ENCODE peak calls at places on chromosomes 6 and 20, in ten cellular contexts. G is pancreas, N is PC-3, S is body of pancreas, Z is T-helper 17 cell, M is heart left ventricle, C is mucosa of descending colon, J is A549, Y is HCT116, R is neural progenitor cell. E is an unnamed sample. For H3K9me3, the result is how much of the 10 kb centered on the place peaks cover.

GRCh38 chr6:138371720-138372119 is 6.0 kb upstream of the SMIM28 start:
- DNase-seq in G (no peak), N (peak), S (no peak), Z (no peak), M (no peak), C (no peak), J (peak), Y (no peak), R (no peak), E (no peak)

GRCh38 chr6:157194643-157195042 is 128.7 kb downstream of the TMEM242 start:
- DNase-seq in G (no peak), N (peak), S (no peak), Z (no peak), M (no peak), C (no peak), J (no peak), Y (no peak), R (no peak), E (no peak)

GRCh38 chr6:154122195-154122925 is 83.3 kb downstream of the OPRM1 start:
- DNase-seq in G (no peak), N (no peak), S (no peak), Z (no peak), M (no peak), C (no peak), J (no peak), Y (no peak), R (no peak), E (no peak)

GRCh38 chr6:127299522-127300240 is 33.0 kb downstream of the RNF146 start:
- DNase-seq in G (no peak), N (peak), S (no peak), Z (no peak), M (no peak), C (no peak), J (no peak), Y (no peak), R (no peak), E (peak)

GRCh38 chr6:133551847-133552331 is 310.7 kb downstream of the EYA4 start:
- DNase-seq in G (no peak), N (peak), S (peak), Z (no peak), M (peak), C (peak), J (peak), Y (no peak), R (no peak), E (peak)

GRCh38 chr20:4507288-4507719 is 214.4 kb upstream of the PRND start:
- DNase-seq in G (no peak), N (peak), S (no peak), Z (no peak), M (no peak), C (no peak), J (peak), Y (no peak), R (no peak), E (peak)

GRCh38 chr20:3687655-3688054 is 5.8 kb upstream of the ADAM33 start:
- DNase-seq in G (no peak), N (peak), S (no peak), Z (no peak), M (no peak), C (no peak), J (peak), Y (peak), R (peak), E (peak)

GRCh38 chr6:89162047-89162371 is 16.2 kb downstream of the PM20D2 start:
- DNase-seq in G (no peak), N (no peak), S (no peak), Z (no peak), M (peak), C (no peak), J (no peak), Y (no peak), R (no peak), E (no peak)

GRCh38 chr6:61909541-61909940 is 376.5 kb downstream of the KHDRBS2 start:
- DNase-seq in G (no peak), N (no peak), S (no peak), Z (no peak), M (no peak), C (no peak), J (no peak), Y (no peak), R (no peak), E (no peak)

GRCh38 chr6:33178755-33179475 is 13.4 kb downstream of the COL11A2 start:
- DNase-seq in G (no peak), N (no peak), S (no peak), Z (no peak), M (no peak), C (no peak), J (no peak), Y (no peak), R (no peak), E (no peak)

GRCh38 chr20:46004813-46005505 is 3.7 kb upstream of the MMP9 start:
- DNase-seq in G (no peak), N (peak), S (peak), Z (no peak), M (peak), C (peak), J (no peak), Y (no peak), R (no peak), E (no peak)

GRCh38 chr20:56628015-56628872 is 862 bp upstream of the TFAP2C start:
- DNase-seq in G (no peak), N (peak), S (peak), Z (no peak), M (no peak), C (no peak), J (peak), Y (no peak), R (peak), E (peak)

GRCh38 chr6:100663219-100663863 is 198.6 kb upstream of the SIM1 start:
- DNase-seq in G (no peak), N (peak), S (no peak), Z (no peak), M (no peak), C (no peak), J (peak), Y (no peak), R (no peak), E (peak)

GRCh38 chr6:14763616-14764015 is 482.3 kb upstream of the JARID2 start:
- DNase-seq in G (no peak), N (peak), S (no peak), Z (no peak), M (no peak), C (no peak), J (no peak), Y (no peak), R (no peak), E (no peak)

GRCh38 chr20:50121858-50122271 is 8.9 kb upstream of the UBE2V1 start:
- DNase-seq in G (no peak), N (peak), S (no peak), Z (no peak), M (no peak), C (no peak), J (peak), Y (no peak), R (no peak), E (no peak)

GRCh38 chr6:151121900-151122299 is 117.9 kb upstream of the AKAP12 start:
- DNase-seq in G (peak), N (no peak), S (peak), Z (no peak), M (peak), C (peak), J (no peak), Y (no peak), R (no peak), E (no peak)

GRCh38 chr6:147774856-147775255 is 266.4 kb downstream of the SAMD5 start:
- DNase-seq in G (no peak), N (peak), S (no peak), Z (no peak), M (no peak), C (no peak), J (no peak), Y (no peak), R (peak), E (no peak)

GRCh38 chr6:123417411-123417810 is 219.3 kb downstream of the TRDN start:
- DNase-seq in G (no peak), N (no peak), S (no peak), Z (no peak), M (no peak), C (no peak), J (no peak), Y (no peak), R (no peak), E (no peak)

GRCh38 chr20:10719740-10720380 is 46.1 kb upstream of the JAG1 start:
- DNase-seq in G (no peak), N (peak), S (no peak), Z (no peak), M (no peak), C (no peak), J (no peak), Y (no peak), R (no peak), E (no peak)

GRCh38 chr6:159180001-159180400 is 10.8 kb downstream of the FNDC1 start:
- DNase-seq in G (no peak), N (no peak), S (no peak), Z (no peak), M (no peak), C (no peak), J (no peak), Y (no peak), R (no peak), E (no peak)

GRCh38 chr6:157667211-157668033 is 155.6 kb upstream of the SNX9 start:
- DNase-seq in G (no peak), N (peak), S (peak), Z (peak), M (peak), C (peak), J (peak), Y (peak), R (peak), E (peak)

GRCh38 chr6:134352786-134353480 is 35.0 kb upstream of the SGK1 start:
- DNase-seq in G (no peak), N (peak), S (no peak), Z (no peak), M (no peak), C (no peak), J (no peak), Y (no peak), R (peak), E (peak)

GRCh38 chr6:47044418-47044817 is 2.3 kb upstream of the ADGRF1 start:
- DNase-seq in G (no peak), N (peak), S (no peak), Z (no peak), M (no peak), C (peak), J (peak), Y (peak), R (no peak), E (peak)

GRCh38 chr20:45592574-45593189 is 13.6 kb upstream of the WFDC8 start:
- DNase-seq in G (no peak), N (peak), S (peak), Z (no peak), M (no peak), C (peak), J (peak), Y (peak), R (peak), E (peak)

GRCh38 chr6:169678342-169678741 is 23.5 kb downstream of the WDR27 start:
- DNase-seq in G (no peak), N (no peak), S (no peak), Z (no peak), M (no peak), C (no peak), J (no peak), Y (no peak), R (no peak), E (no peak)

GRCh38 chr6:169689247-169689646 is 12.6 kb downstream of the WDR27 start:
- DNase-seq in G (no peak), N (peak), S (no peak), Z (no peak), M (no peak), C (no peak), J (no peak), Y (no peak), R (no peak), E (peak)

GRCh38 chr6:169685860-169686259 is 16.0 kb downstream of the WDR27 start:
- DNase-seq in G (no peak), N (no peak), S (no peak), Z (no peak), M (no peak), C (no peak), J (no peak), Y (no peak), R (no peak), E (no peak)

GRCh38 chr6:169684056-169684455 is 17.8 kb downstream of the WDR27 start:
- DNase-seq in G (no peak), N (no peak), S (no peak), Z (no peak), M (no peak), C (no peak), J (no peak), Y (no peak), R (no peak), E (no peak)
- H3K9me3 ChIP-seq in G (under half), N (under half), S (under half), Z (under half), M (under half), C (under half), J (under half), Y (under half), R (under half), E (under half)

GRCh38 chr6:169005141-169005540 is 248.5 kb downstream of the THBS2 start:
- DNase-seq in G (no peak), N (no peak), S (no peak), Z (no peak), M (no peak), C (no peak), J (no peak), Y (no peak), R (no peak), E (no peak)
- H3K9me3 ChIP-seq in G (under half), N (under half), S (under half), Z (under half), M (under half), C (under half), J (under half), Y (under half), R (under half), E (under half)

GRCh38 chr20:42475773-42476172 is 713.9 kb downstream of the PTPRT start:
- DNase-seq in G (no peak), N (no peak), S (no peak), Z (no peak), M (no peak), C (no peak), J (no peak), Y (no peak), R (no peak), E (no peak)

DNA sequence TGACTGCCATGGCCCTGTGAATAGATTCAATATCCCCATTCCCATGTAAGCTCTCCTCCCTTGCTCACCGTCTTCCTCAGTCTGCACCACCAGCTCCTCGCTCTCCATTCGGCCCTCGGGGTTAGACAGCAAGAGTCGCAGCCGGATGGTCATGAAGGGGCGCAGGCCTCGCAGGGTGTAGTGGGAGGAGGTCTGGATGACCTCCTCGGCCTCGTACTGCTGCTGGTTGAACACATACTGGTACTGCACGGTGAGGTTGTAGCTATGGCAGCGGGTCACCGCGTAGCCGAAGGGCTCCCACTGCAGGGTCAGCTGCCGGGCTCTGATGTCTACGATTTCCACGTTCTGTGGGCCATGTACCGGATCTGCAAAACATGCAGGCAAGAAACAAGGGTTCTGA is 717.5 kb downstream of the PTPRT start:
- DNase-seq in G (no peak), N (no peak), S (no peak), Z (no peak), M (no peak), C (no peak), J (no peak), Y (no peak), R (no peak), E (no peak)
- H3K9me3 ChIP-seq in G (under half), N (under half), S (under half), Z (under half), M (under half), C (under half), J (under half), Y (under half), R (under half), E (under half)

DNA sequence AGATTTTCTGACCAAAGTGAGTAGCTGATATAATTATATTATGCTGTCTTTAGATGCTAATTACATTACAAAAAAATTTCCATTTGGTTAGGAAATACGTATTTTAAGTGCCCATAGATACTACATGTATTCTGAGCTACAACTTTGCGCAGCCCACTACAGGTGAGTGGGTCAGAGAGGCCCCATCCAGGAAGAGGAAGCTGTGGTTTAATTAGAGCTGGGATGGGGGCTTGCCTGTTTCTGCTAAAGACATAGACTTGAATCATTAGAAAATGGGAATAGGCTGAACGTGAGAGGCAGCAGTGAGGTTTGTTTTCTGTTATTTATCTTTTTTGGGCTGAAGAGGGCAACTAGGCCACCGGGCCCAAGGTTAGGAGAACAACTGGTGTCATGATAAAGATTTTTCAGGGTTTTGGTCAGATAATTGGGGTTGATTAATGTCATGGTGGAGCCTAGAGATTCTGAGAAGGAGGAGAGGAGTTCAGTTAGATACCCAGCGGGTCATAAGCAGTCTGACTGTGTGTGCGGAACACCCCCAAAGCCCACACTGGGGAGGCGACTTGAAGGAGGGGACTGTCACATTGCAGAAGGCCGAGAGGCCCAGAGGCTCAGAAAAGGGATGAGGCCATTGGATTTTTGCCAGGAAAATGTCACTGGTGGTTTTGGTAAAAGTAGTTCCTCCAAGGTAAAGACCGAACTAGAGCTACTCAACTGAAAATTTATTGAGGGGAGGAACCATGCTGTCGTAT is 14.6 kb upstream of the IRF4 start:
- DNase-seq in G (no peak), N (no peak), S (no peak), Z (no peak), M (peak), C (no peak), J (no peak), Y (no peak), R (no peak), E (no peak)
- H3K9me3 ChIP-seq in G (under half), N (under half), S (under half), Z (under half), M (under half), C (under half), J (under half), Y (under half), R (under half), E (under half)

GRCh38 chr20:55172310-55173002 is 697.1 kb downstream of the DOK5 start:
- DNase-seq in G (no peak), N (no peak), S (no peak), Z (no peak), M (no peak), C (no peak), J (no peak), Y (no peak), R (no peak), E (no peak)

GRCh38 chr20:55174635-55175034 is 699.2 kb downstream of the DOK5 start:
- DNase-seq in G (no peak), N (no peak), S (no peak), Z (no peak), M (no peak), C (no peak), J (no peak), Y (no peak), R (no peak), E (no peak)

GRCh38 chr20:55174172-55174571 is 698.8 kb downstream of the DOK5 start:
- DNase-seq in G (no peak), N (no peak), S (no peak), Z (no peak), M (no peak), C (no peak), J (no peak), Y (no peak), R (no peak), E (no peak)

DNA sequence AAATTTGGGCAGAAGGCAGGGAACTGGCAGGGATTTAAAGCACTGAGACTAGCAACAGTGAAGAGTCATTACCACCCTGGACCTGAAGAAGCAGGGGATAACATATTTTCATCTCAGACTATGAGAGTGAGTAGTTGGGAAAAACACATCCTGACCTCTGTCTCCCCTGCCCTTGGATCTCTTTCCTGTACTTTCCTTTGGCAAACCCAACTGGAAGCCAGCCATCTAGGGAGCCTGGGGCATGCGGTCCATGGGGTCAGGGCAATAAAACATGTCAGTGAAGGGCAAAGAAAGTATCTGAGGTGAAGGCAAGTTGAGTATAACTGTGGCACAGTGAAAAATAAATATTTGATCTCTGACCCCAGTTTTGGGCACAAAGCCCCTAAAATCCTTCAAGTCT is 698.2 kb downstream of the DOK5 start:
- DNase-seq in G (no peak), N (no peak), S (no peak), Z (no peak), M (no peak), C (no peak), J (no peak), Y (no peak), R (no peak), E (no peak)
- H3K9me3 ChIP-seq in G (under half), N (under half), S (under half), Z (under half), M (under half), C (under half), J (under half), Y (under half), R (under half), E (under half)

GRCh38 chr20:29741594-29741893 is 1515.9 kb upstream of the DEFB115 start:
- DNase-seq in G (peak), N (no peak), S (no peak), Z (no peak), M (no peak), C (no peak), J (no peak), Y (no peak), R (no peak), E (no peak)

GRCh38 chr20:29743101-29743931 is 1514.1 kb upstream of the DEFB115 start:
- DNase-seq in G (no peak), N (no peak), S (no peak), Z (no peak), M (no peak), C (no peak), J (no peak), Y (no peak), R (no peak), E (no peak)

GRCh38 chr20:29742699-29743100 is 1514.8 kb upstream of the DEFB115 start:
- DNase-seq in G (peak), N (no peak), S (no peak), Z (no peak), M (no peak), C (no peak), J (no peak), Y (no peak), R (no peak), E (no peak)

GRCh38 chr20:29741894-29742698 is 1515.4 kb upstream of the DEFB115 start:
- DNase-seq in G (peak), N (no peak), S (no peak), Z (peak), M (no peak), C (no peak), J (no peak), Y (no peak), R (no peak), E (no peak)

GRCh38 chr20:29744071-29744470 is 1513.4 kb upstream of the DEFB115 start:
- DNase-seq in G (no peak), N (no peak), S (no peak), Z (no peak), M (no peak), C (no peak), J (no peak), Y (no peak), R (no peak), E (no peak)
- H3K9me3 ChIP-seq in G (under half), N (under half), S (under half), Z (under half), M (under half), C (half or more), J (under half), Y (under half), R (under half), E (under half)

GRCh38 chr20:63351811-63352591 is 9.1 kb downstream of the CHRNA4 start:
- DNase-seq in G (peak), N (no peak), S (no peak), Z (no peak), M (no peak), C (no peak), J (no peak), Y (no peak), R (peak), E (no peak)
- H3K9me3 ChIP-seq in G (under half), N (under half), S (under half), Z (under half), M (under half), C (under half), J (under half), Y (under half), R (under half), E (under half)

DNA sequence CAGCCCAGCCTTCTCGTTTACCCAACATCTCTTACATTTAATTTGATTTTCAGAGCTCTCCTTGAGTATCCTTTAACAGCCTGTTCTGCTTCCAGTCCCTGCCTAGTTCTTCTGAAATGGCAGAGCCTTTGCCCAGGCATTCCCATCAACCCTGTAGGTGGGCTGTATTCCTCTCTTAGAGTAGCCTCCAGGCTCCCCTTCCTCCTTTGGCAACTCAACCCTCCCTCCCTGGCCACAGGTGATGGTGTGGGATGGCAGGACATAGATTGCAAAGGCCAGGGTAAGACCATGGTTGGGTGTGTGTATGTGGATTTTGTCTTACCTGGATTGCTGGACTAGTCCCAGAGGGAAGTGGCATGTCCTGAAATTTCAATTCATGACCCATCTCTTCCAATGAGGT is 125.4 kb downstream of the F13A1 start:
- DNase-seq in G (no peak), N (no peak), S (no peak), Z (no peak), M (no peak), C (no peak), J (no peak), Y (no peak), R (no peak), E (no peak)
- H3K9me3 ChIP-seq in G (under half), N (under half), S (under half), Z (under half), M (under half), C (under half), J (under half), Y (under half), R (under half), E (under half)

E was measured in mesenchymal stem cell.